ENCODE peak calls at places on chromosomes 11 and 22, in four cellular contexts. T is K562, I is WTC11, W is HepG2. D is an unnamed sample.

GRCh38 chr11:2076441-2076840 is 62.7 kb downstream of the IGF2 start:
- DNase-seq in T (no peak), I (no peak), W (no peak), D (peak)

GRCh38 chr11:112113539-112114457 is 27.1 kb downstream of the SDHD start:
- DNase-seq in W (peak), I (no peak), T (peak), D (peak)

GRCh38 chr22:49297286-49297870 is 530.3 kb downstream of the BRD1 start:
- DNase-seq in T (no peak), W (no peak), I (no peak), D (no peak)

GRCh38 chr11:27701262-27702105 is 1.2 kb upstream of the BDNF start:
- DNase-seq in W (no peak), I (no peak), T (no peak), D (peak)

GRCh38 chr11:117818036-117818858 is 6.3 kb downstream of the FXYD2 start:
- DNase-seq in T (peak), I (no peak), W (no peak), D (no peak)

GRCh38 chr11:77879218-77879617 is 58.3 kb downstream of the AAMDC start:
- DNase-seq in W (no peak), T (no peak), I (no peak), D (no peak)

GRCh38 chr11:10125522-10126133 is 168.4 kb downstream of the SBF2 start:
- DNase-seq in T (no peak), I (no peak), W (no peak), D (no peak)

GRCh38 chr11:45078236-45079074 is 68.0 kb upstream of the PRDM11 start:
- DNase-seq in W (no peak), T (no peak), I (no peak), D (no peak)

GRCh38 chr22:32932176-32932575 is 126.0 kb downstream of the SYN3 start:
- DNase-seq in T (no peak), W (peak), I (no peak), D (no peak)

GRCh38 chr11:30333405-30333804 is 10.5 kb downstream of the ARL14EP start:
- DNase-seq in W (peak), I (no peak), T (peak), D (no peak)

GRCh38 chr22:48449466-48450187 is 1378.0 kb downstream of the BRD1 start:
- DNase-seq in T (no peak), I (no peak), W (no peak), D (no peak)

GRCh38 chr11:126549273-126549585 is 193.7 kb downstream of the ST3GAL4 start:
- DNase-seq in T (no peak), I (no peak), W (no peak), D (no peak)

GRCh38 chr11:9078113-9079041 is 13.0 kb downstream of the SCUBE2 start:
- DNase-seq in I (no peak), W (no peak), T (no peak), D (no peak)

GRCh38 chr11:64729851-64730382 is 6.9 kb upstream of the NRXN2 start:
- DNase-seq in W (no peak), I (peak), T (peak), D (peak)

GRCh38 chr22:28442951-28443876 is 236.4 kb downstream of the TTC28 start:
- DNase-seq in W (peak), T (peak), I (peak), D (peak)

GRCh38 chr11:132941024-132941646 is 591.2 kb downstream of the OPCML start:
- DNase-seq in I (no peak), T (peak), W (no peak), D (no peak)

GRCh38 chr11:31560842-31561476 is 51.4 kb downstream of the ELP4 start:
- DNase-seq in W (no peak), T (no peak), I (no peak), D (no peak)

GRCh38 chr11:113384551-113384950 is 3.0 kb upstream of the ANKK1 start:
- DNase-seq in T (no peak), I (no peak), W (peak), D (no peak)

GRCh38 chr22:42399315-42400271 is 32.6 kb downstream of the NFAM1 start:
- DNase-seq in I (peak), T (peak), W (no peak), D (peak)

GRCh38 chr11:209275-210121 is 2.0 kb downstream of the RIC8A start:
- DNase-seq in I (no peak), T (no peak), W (no peak), D (no peak)

GRCh38 chr22:24106385-24107381 is 74.6 kb upstream of the SUSD2 start:
- DNase-seq in W (no peak), I (peak), T (no peak), D (no peak)

GRCh38 chr11:47467372-47467771 is 18.4 kb upstream of the RAPSN start:
- DNase-seq in T (no peak), I (no peak), W (no peak), D (no peak)

GRCh38 chr22:48697694-48698276 is 1129.9 kb downstream of the BRD1 start:
- DNase-seq in W (no peak), I (no peak), T (no peak), D (no peak)

GRCh38 chr11:76811259-76811658 is 28.1 kb downstream of the TSKU start:
- DNase-seq in I (no peak), T (no peak), W (no peak), D (no peak)

GRCh38 chr11:75656044-75656726 is 12.7 kb downstream of the MAP6 start:
- DNase-seq in I (no peak), T (no peak), W (peak), D (no peak)

GRCh38 chr22:50157976-50158375 is 12.6 kb upstream of the PANX2 start:
- DNase-seq in T (no peak), W (no peak), I (no peak), D (no peak)

GRCh38 chr22:26380072-26380471 is 49.0 kb upstream of the ASPHD2 start:
- DNase-seq in W (no peak), I (no peak), T (no peak), D (no peak)

GRCh38 chr22:26377170-26377825 is 51.8 kb upstream of the ASPHD2 start:
- DNase-seq in W (no peak), I (no peak), T (no peak), D (peak)

GRCh38 chr22:26372890-26373289 is 56.2 kb upstream of the ASPHD2 start:
- DNase-seq in T (no peak), W (no peak), I (no peak), D (no peak)

DNA sequence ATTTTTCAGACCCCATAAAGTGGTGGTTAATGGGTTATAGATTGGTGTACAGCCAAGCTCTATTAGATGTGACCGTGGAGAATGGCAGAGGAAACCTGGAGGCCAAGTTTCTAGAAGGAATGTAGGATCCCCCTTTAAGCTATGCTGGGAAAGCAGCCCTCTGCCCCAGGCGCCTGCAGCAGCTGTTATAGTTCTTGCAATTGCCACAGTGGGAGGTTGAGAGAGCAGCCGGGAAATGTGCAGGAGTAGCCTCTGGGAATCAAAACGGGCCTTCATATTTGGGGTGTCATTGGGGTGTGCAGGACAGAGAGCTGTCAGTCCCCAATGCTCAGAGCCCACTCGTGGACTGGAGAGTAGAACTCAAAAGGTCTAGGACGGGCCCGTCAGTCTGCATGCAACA is 54.4 kb upstream of the ASPHD2 start:
- DNase-seq in I (no peak), T (no peak), W (no peak), D (no peak)
- TF ChIP-seq SP1 in I (no peak), T (no peak), W (no peak), D (no peak)

DNA sequence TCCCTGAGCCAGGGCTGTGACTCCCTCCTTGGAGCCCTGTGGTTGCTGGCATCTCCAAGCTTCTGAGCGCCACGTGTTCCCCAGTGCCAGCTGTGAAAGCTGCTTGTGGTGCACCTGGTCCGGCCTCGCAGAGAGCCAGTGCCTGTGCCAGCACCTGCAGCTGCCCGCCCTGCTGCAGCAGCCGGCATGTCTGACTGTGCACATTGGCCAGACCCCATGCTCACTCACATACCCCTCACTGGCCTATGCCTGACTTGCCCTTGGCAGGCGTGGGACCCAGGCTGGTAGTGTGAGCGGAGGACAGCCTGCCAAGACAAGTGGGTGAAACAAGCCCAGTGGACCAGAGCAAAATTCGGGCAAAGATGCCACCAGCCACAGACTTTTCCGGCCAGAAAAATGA is 9.8 kb downstream of the MRPL48 start:
- DNase-seq in I (no peak), T (no peak), W (no peak), D (no peak)
- TF ChIP-seq ELF4 in I (no peak), T (no peak), W (no peak), D (no peak)

GRCh38 chr11:100753562-100753961 is 66.5 kb downstream of the ARHGAP42 start:
- DNase-seq in T (no peak), I (peak), W (no peak), D (no peak)
- TF ChIP-seq SP1 in T (no peak), I (no peak), W (no peak), D (no peak)

GRCh38 chr22:26648011-26648497 is 9.3 kb upstream of the MIAT start:
- DNase-seq in W (no peak), I (peak), T (no peak), D (no peak)

GRCh38 chr22:26648761-26649363 is 8.5 kb upstream of the MIAT start:
- DNase-seq in I (no peak), T (no peak), W (no peak), D (no peak)

GRCh38 chr22:26643368-26644100 is 13.9 kb upstream of the MIAT start:
- DNase-seq in W (no peak), T (no peak), I (no peak), D (no peak)

GRCh38 chr22:26642465-26643367 is 14.7 kb upstream of the MIAT start:
- DNase-seq in T (peak), W (no peak), I (peak), D (no peak)

DNA sequence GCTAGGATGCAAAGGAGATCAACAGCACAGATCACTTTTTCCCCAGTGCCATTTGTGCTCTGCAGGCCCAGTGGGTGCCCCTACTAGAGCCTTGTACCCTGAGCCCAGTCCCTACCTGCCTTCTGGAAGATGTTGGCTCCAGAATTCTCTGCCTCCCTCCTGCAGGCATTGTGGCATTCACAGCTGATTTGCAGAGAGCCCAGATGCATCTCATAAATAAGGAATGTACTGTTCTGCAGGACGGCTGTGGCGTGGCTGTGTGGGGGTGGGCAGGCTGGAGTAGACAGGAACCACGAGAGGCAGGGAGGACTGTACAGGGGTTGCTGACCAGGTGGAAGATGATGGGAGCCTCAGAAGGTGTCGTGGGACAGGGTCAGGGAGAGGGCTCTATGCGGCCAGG is 11.2 kb upstream of the MIAT start:
- DNase-seq in W (no peak), T (no peak), I (no peak), D (no peak)
- TF ChIP-seq ELF4 in W (no peak), T (no peak), I (no peak), D (no peak)

GRCh38 chr22:35928273-35928798 is 100.3 kb downstream of the RBFOX2 start:
- DNase-seq in T (no peak), I (no peak), W (no peak), D (no peak)
- TF ChIP-seq SP1 in T (no peak), I (no peak), W (no peak), D (no peak)

GRCh38 chr11:79108851-79109250 is 332.0 kb downstream of the TENM4 start:
- DNase-seq in W (no peak), I (no peak), T (no peak), D (no peak)

GRCh38 chr11:79113099-79113498 is 327.7 kb downstream of the TENM4 start:
- DNase-seq in T (no peak), I (no peak), W (no peak), D (no peak)

GRCh38 chr11:79110796-79111195 is 330.0 kb downstream of the TENM4 start:
- DNase-seq in W (no peak), I (no peak), T (no peak), D (no peak)

GRCh38 chr11:79110308-79110707 is 330.5 kb downstream of the TENM4 start:
- DNase-seq in T (no peak), I (no peak), W (no peak), D (no peak)
- TF ChIP-seq ELF4 in T (no peak), I (no peak), W (no peak), D (no peak)

GRCh38 chr11:124761301-124762021 is 629 bp downstream of the ESAM start:
- DNase-seq in T (no peak), W (no peak), I (peak), D (no peak)

GRCh38 chr11:124760806-124761205 is 1.3 kb downstream of the ESAM start:
- DNase-seq in W (no peak), I (no peak), T (no peak), D (no peak)

GRCh38 chr11:124759268-124760204 is 2.6 kb downstream of the ESAM start:
- DNase-seq in T (no peak), W (no peak), I (peak), D (no peak)

GRCh38 chr11:124758355-124759267 is 3.5 kb downstream of the ESAM start:
- DNase-seq in W (peak), I (peak), T (peak), D (peak)

DNA sequence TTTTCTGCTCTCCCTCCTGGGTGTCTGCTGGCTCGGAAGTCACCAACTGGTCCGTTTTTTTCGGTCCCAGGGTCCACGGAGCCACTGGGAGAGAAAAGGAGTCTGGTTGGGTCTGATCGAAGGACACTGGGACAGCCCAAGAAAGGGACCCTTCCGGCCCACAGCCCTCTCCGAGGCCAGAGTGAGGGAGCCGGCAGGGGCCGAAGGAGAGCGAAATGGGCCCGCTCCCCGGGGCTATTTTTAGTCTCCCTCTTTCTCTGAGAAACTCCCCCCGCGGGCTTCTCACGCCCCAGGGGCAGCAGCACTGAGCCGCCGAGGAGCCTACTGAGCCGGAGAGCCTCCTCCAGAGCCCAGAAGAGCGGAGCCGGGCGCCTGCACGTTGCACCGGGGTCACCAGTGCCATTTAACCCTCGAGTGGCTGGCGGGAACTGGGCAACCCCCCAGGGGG is 1.9 kb downstream of the ESAM start:
- DNase-seq in W (no peak), I (peak), T (no peak), D (no peak)
- TF ChIP-seq SP1 in W (no peak), I (no peak), T (no peak), D (no peak)

D was measured in HEK293T.